ENCODE peak calls at places on chromosomes 16 and 17, in seven cellular contexts. W is frontal cortex; Y is stimulated activated CD8-positive, alpha-beta memory T cell treated with anti-CD3 and anti-CD28 coated beads, Interleukin-7, amount 100 ng/mL, for 1 hour; K is endothelial cell; Q is fibroblast of mammary gland; R is H9; S is RPMI8226. L is an unnamed sample.

GRCh38 chr16:67939507-67940435 is 3.1 kb upstream of the PSMB10 start:
- DNase-seq in W (no peak), Y (no peak), K (no peak), Q (no peak), R (no peak), S (peak; percentile 57), L (no peak)

GRCh38 chr16:86085795-86086194 is 186.8 kb downstream of the IRF8 start:
- DNase-seq in W (no peak), Y (no peak), K (no peak), Q (no peak), R (no peak), S (no peak), L (no peak)

GRCh38 chr16:27448531-27449433 is 46.8 kb downstream of the IL21R start:
- DNase-seq in W (no peak), Y (no peak), K (no peak), Q (no peak), R (no peak), S (no peak), L (no peak)

GRCh38 chr17:45316271-45317112 is at the start of gene MAP3K14:
- DNase-seq in W (no peak), Y (peak; percentile 36), K (peak; percentile 70), Q (peak; percentile 54), R (peak; percentile 65), S (peak; percentile 78), L (peak; percentile 52)

GRCh38 chr17:83174859-83175550 is 95.6 kb downstream of the METRNL start:
- DNase-seq in W (no peak), Y (no peak), K (no peak), Q (no peak), R (no peak), S (no peak), L (no peak)

GRCh38 chr16:83742076-83742475 is 65.7 kb upstream of the HSBP1 start:
- DNase-seq in W (no peak), Y (no peak), K (no peak), Q (no peak), R (no peak), S (no peak), L (no peak)

GRCh38 chr17:20072692-20072992 is 63.5 kb downstream of the SPECC1 start:
- DNase-seq in W (no peak), Y (no peak), K (no peak), Q (no peak), R (no peak), S (no peak), L (no peak)

GRCh38 chr16:57444711-57445110 is 2.5 kb downstream of the CIAPIN1 start:
- DNase-seq in W (no peak), Y (no peak), K (no peak), Q (peak; percentile 89), R (no peak), S (no peak), L (no peak)

GRCh38 chr16:14445935-14446715 is 183.9 kb downstream of the PARN start:
- DNase-seq in W (no peak), Y (no peak), K (no peak), Q (no peak), R (no peak), S (no peak), L (no peak)

GRCh38 chr16:3879258-3879886 is 1.1 kb downstream of the CREBBP start:
- DNase-seq in W (peak; percentile 17), Y (no peak), K (peak; percentile 25), Q (no peak), R (peak; percentile 32), S (peak; percentile 55), L (peak; percentile 12)

L was measured in stimulated activated naive B cell treated with anti-CD40 and anti-IgM and Interleukin-4, amounts not matched to agents 10 μg/mL and 1 μg/mL and 100 μg/mL, for 72 hours.